ENCODE peak calls at places on chromosomes 3 and 15, in nine cellular contexts. J is breast epithelium, R is stomach, Q is epithelial cell of esophagus, T is uterus, L is neural crest cell, K is IMR-90, E is cardiac muscle cell, S is AG09309. Y is an unnamed sample.

GRCh38 chr3:71150293-71150954 is 433.1 kb downstream of the FOXP1 start:
- DNase-seq in J (no peak), R (no peak), Q (no peak), T (no peak), L (no peak), K (peak), E (no peak), S (no peak), Y (no peak)

GRCh38 chr3:161371441-161372320 is at the start of gene SPTSSB:
- DNase-seq in J (no peak), R (peak), Q (peak), T (no peak), L (peak), K (no peak), E (peak), S (no peak), Y (peak)

GRCh38 chr3:69266585-69266984 is 119.3 kb downstream of the FRMD4B start:
- DNase-seq in J (no peak), R (no peak), Q (no peak), T (no peak), L (no peak), K (no peak), E (no peak), S (no peak), Y (no peak)

GRCh38 chr3:181709537-181710279 is 2.0 kb upstream of the SOX2 start:
- DNase-seq in J (no peak), R (peak), Q (peak), T (peak), L (peak), K (peak), E (peak), S (no peak), Y (peak)

GRCh38 chr3:122676759-122677158 is 3.9 kb upstream of the PARP14 start:
- DNase-seq in J (no peak), R (no peak), Q (peak), T (no peak), L (no peak), K (peak), E (peak), S (peak), Y (no peak)

GRCh38 chr15:61315471-61315870 is 86.4 kb upstream of the RORA start:
- DNase-seq in J (no peak), R (no peak), Q (peak), T (no peak), L (no peak), K (no peak), E (no peak), S (no peak), Y (no peak)

GRCh38 chr3:185737740-185738680 is 86.8 kb downstream of the IGF2BP2 start:
- DNase-seq in J (no peak), R (no peak), Q (no peak), T (no peak), L (no peak), K (no peak), E (no peak), S (no peak), Y (no peak)

GRCh38 chr3:62981962-62982361 is 106.7 kb upstream of the CADPS start:
- DNase-seq in J (no peak), R (no peak), Q (no peak), T (no peak), L (no peak), K (no peak), E (no peak), S (no peak), Y (no peak)

GRCh38 chr15:69729167-69729748 is 276.6 kb downstream of the RPLP1 start:
- DNase-seq in J (no peak), R (peak), Q (peak), T (no peak), L (peak), K (peak), E (peak), S (no peak), Y (peak)

GRCh38 chr3:40899286-40899712 is 300.0 kb upstream of the CTNNB1 start:
- DNase-seq in J (no peak), R (no peak), Q (peak), T (no peak), L (no peak), K (no peak), E (peak), S (no peak), Y (no peak)

GRCh38 chr15:93476491-93477176 is 387.6 kb upstream of the RGMA start:
- DNase-seq in J (no peak), R (no peak), Q (peak), T (no peak), L (no peak), K (no peak), E (no peak), S (no peak), Y (no peak)

GRCh38 chr3:122609798-122610559 is 32.5 kb downstream of the PARP15 start:
- DNase-seq in J (no peak), R (no peak), Q (peak), T (no peak), L (no peak), K (peak), E (peak), S (peak), Y (peak)

GRCh38 chr3:141228385-141228784 is 3.2 kb upstream of the PXYLP1 start:
- DNase-seq in J (no peak), R (no peak), Q (no peak), T (no peak), L (no peak), K (no peak), E (no peak), S (no peak), Y (no peak)

GRCh38 chr3:65830948-65831732 is 207.6 kb downstream of the MAGI1 start:
- DNase-seq in J (no peak), R (no peak), Q (no peak), T (no peak), L (no peak), K (no peak), E (no peak), S (no peak), Y (no peak)

GRCh38 chr15:64247906-64248541 is 85.2 kb upstream of the PPIB start:
- DNase-seq in J (no peak), R (no peak), Q (peak), T (peak), L (no peak), K (peak), E (peak), S (peak), Y (peak)

GRCh38 chr15:45631831-45632230 is 3.0 kb upstream of the SQOR start:
- DNase-seq in J (no peak), R (no peak), Q (peak), T (no peak), L (no peak), K (peak), E (no peak), S (no peak), Y (no peak)

GRCh38 chr3:105293441-105293840 is 73.3 kb upstream of the ALCAM start:
- DNase-seq in J (no peak), R (no peak), Q (no peak), T (no peak), L (no peak), K (no peak), E (no peak), S (no peak), Y (no peak)

GRCh38 chr3:10374311-10374710 is 53.4 kb upstream of the SEC13 start:
- DNase-seq in J (no peak), R (no peak), Q (no peak), T (no peak), L (no peak), K (no peak), E (no peak), S (no peak), Y (no peak)

GRCh38 chr3:17577795-17578520 is 164.5 kb downstream of the TBC1D5 start:
- DNase-seq in J (no peak), R (no peak), Q (peak), T (no peak), L (no peak), K (peak), E (peak), S (peak), Y (no peak)

GRCh38 chr15:34188711-34189110 is 21.2 kb downstream of the KATNBL1 start:
- DNase-seq in J (no peak), R (no peak), Q (no peak), T (no peak), L (no peak), K (no peak), E (no peak), S (no peak), Y (no peak)

DNA sequence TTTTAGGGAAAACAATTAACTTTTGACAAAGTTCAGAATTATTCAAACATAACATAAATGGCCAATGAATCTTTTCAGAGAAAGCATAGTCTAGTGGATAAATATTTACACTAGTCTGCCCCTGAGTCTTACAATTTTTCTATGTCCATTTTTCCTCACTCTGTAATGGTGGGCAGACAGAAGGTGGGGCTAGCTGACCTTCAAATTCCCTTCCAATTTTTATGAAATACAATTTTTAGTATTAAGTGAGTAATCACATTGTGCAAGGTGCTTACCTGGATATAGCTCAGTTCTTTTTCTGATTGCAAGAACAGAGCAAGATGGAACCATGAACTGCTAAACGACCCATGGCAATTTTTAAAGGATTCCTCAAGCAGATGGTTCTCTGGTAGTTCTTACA is 441.7 kb upstream of the NR2F2 start:
- DNase-seq in J (no peak), R (no peak), Q (no peak), T (no peak), L (no peak), K (no peak), E (no peak), S (no peak), Y (no peak)
- TF ChIP-seq CTCF in J (no peak), R (no peak), Q (no peak), T (no peak), L (no peak), K (no peak), E (no peak), S (no peak), Y (no peak)

GRCh38 chr3:152043620-152044019 is 170.2 kb downstream of the SUCNR1 start:
- DNase-seq in J (no peak), R (no peak), Q (no peak), T (no peak), L (no peak), K (no peak), E (no peak), S (no peak), Y (no peak)

GRCh38 chr3:152050782-152051405 is 177.5 kb downstream of the SUCNR1 start:
- DNase-seq in J (no peak), R (no peak), Q (no peak), T (no peak), L (no peak), K (peak), E (no peak), S (no peak), Y (no peak)

GRCh38 chr3:152048826-152049225 is 175.4 kb downstream of the SUCNR1 start:
- DNase-seq in J (no peak), R (no peak), Q (no peak), T (no peak), L (no peak), K (no peak), E (no peak), S (no peak), Y (no peak)

GRCh38 chr3:152047465-152047864 is 174.0 kb downstream of the SUCNR1 start:
- DNase-seq in J (no peak), R (no peak), Q (peak), T (no peak), L (no peak), K (peak), E (peak), S (peak), Y (no peak)

GRCh38 chr3:152046280-152046679 is 172.8 kb downstream of the SUCNR1 start:
- DNase-seq in J (no peak), R (no peak), Q (no peak), T (no peak), L (no peak), K (no peak), E (no peak), S (no peak), Y (no peak)
- TF ChIP-seq CTCF in J (no peak), R (no peak), Q (no peak), T (no peak), L (no peak), K (no peak), E (no peak), S (no peak), Y (no peak)

GRCh38 chr15:89777073-89777820 is 1.1 kb downstream of the MESP2 start:
- DNase-seq in J (no peak), R (no peak), Q (no peak), T (no peak), L (no peak), K (no peak), E (no peak), S (no peak), Y (no peak)

GRCh38 chr15:89777821-89778380 is 1.8 kb downstream of the MESP2 start:
- DNase-seq in J (no peak), R (no peak), Q (no peak), T (no peak), L (no peak), K (no peak), E (no peak), S (no peak), Y (no peak)

GRCh38 chr15:89774492-89774891 is 1.6 kb upstream of the MESP2 start:
- DNase-seq in J (no peak), R (no peak), Q (peak), T (no peak), L (no peak), K (no peak), E (no peak), S (no peak), Y (no peak)

GRCh38 chr15:89775815-89776214 is 317 bp upstream of the MESP2 start:
- DNase-seq in J (no peak), R (no peak), Q (no peak), T (no peak), L (no peak), K (no peak), E (no peak), S (no peak), Y (no peak)

GRCh38 chr15:89776274-89777072 is at the start of gene MESP2:
- DNase-seq in J (peak), R (peak), Q (peak), T (peak), L (peak), K (peak), E (peak), S (no peak), Y (peak)
- TF ChIP-seq CTCF in J (peak), R (peak), Q (no peak), T (peak), L (peak), K (peak), E (peak), S (peak), Y (peak)

GRCh38 chr3:5226783-5227182 is 39.3 kb downstream of the EDEM1 start:
- DNase-seq in J (no peak), R (no peak), Q (peak), T (no peak), L (no peak), K (peak), E (peak), S (no peak), Y (no peak)
- TF ChIP-seq CTCF in J (peak), R (peak), Q (peak), T (peak), L (peak), K (peak), E (peak), S (peak), Y (peak)

GRCh38 chr3:58575986-58576652 is 1.1 kb downstream of the FAM107A start:
- DNase-seq in J (no peak), R (no peak), Q (no peak), T (peak), L (no peak), K (no peak), E (peak), S (no peak), Y (no peak)

GRCh38 chr3:58576716-58577115 is 475 bp downstream of the FAM107A start:
- DNase-seq in J (no peak), R (no peak), Q (no peak), T (no peak), L (no peak), K (no peak), E (no peak), S (no peak), Y (no peak)

GRCh38 chr3:58578873-58579272 is 1.7 kb upstream of the FAM107A start:
- DNase-seq in J (no peak), R (no peak), Q (no peak), T (no peak), L (no peak), K (no peak), E (no peak), S (no peak), Y (no peak)

GRCh38 chr3:58574682-58575081 is 2.5 kb downstream of the FAM107A start:
- DNase-seq in J (no peak), R (no peak), Q (no peak), T (no peak), L (no peak), K (no peak), E (no peak), S (no peak), Y (no peak)

DNA sequence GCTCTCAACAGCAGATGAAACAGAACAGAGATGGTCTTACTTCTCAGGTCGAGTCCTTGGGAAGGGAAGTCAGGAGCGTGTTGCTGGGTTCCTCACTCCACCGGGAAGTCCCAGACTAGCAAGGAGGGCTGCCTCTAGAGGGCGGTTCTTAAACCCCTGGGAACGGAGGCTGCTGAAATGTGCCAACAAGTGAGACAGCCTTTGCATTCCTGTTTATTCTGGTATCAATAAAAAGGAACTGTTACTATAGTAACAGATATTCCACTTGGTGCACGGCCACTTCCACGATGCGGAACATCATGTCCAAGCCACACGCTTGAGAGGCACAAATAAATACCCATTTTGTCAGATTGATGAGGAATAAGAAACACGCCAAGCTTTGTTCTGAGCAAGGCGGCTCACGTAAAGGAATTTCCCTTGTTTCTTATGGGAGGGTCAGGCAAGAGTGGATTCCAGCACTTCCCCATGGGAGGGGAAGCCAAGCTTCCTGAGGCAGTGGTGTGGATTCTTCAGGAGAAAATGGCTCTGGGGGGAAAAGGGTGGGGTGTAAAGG is at the start of gene FAM107A:
- DNase-seq in J (no peak), R (peak), Q (peak), T (peak), L (no peak), K (peak), E (peak), S (peak), Y (peak)
- TF ChIP-seq CTCF in J (no peak), R (peak), Q (peak), T (no peak), L (no peak), K (peak), E (peak), S (peak), Y (no peak)

GRCh38 chr3:115937054-115937453 is 313.7 kb downstream of the GAP43 start:
- DNase-seq in J (no peak), R (no peak), Q (peak), T (no peak), L (no peak), K (no peak), E (no peak), S (no peak), Y (no peak)
- TF ChIP-seq CTCF in J (no peak), R (no peak), Q (peak), T (no peak), L (peak), K (peak), E (peak), S (peak), Y (no peak)

GRCh38 chr3:88092270-88092669 is 33.2 kb downstream of the ZNF654 start:
- DNase-seq in J (no peak), R (no peak), Q (no peak), T (no peak), L (no peak), K (no peak), E (no peak), S (no peak), Y (no peak)
- TF ChIP-seq CTCF in J (no peak), R (no peak), Q (no peak), T (no peak), L (no peak), K (no peak), E (no peak), S (no peak), Y (no peak)

DNA sequence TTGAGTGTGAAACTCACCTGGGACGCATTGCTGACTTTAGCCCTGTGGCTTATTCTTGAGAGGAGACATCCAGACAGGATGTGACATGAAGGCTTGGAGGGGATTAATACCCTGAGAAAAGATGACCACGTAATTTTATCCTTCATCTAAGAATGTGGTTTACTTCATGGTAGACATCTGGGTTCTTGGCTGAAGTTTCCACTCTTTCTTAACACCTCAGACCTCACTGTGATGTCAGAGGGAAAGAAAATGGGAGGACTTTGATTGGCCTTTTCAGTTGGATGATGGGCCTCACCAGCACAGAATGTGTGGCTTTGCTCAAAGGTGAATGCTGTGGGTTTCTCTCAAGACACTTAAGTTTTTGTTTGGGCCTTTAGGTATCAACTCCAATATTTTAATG is 16.5 kb downstream of the GORASP1 start:
- DNase-seq in J (no peak), R (no peak), Q (no peak), T (no peak), L (no peak), K (peak), E (peak), S (no peak), Y (no peak)
- TF ChIP-seq CTCF in J (no peak), R (no peak), Q (no peak), T (no peak), L (no peak), K (no peak), E (no peak), S (no peak), Y (no peak)

DNA sequence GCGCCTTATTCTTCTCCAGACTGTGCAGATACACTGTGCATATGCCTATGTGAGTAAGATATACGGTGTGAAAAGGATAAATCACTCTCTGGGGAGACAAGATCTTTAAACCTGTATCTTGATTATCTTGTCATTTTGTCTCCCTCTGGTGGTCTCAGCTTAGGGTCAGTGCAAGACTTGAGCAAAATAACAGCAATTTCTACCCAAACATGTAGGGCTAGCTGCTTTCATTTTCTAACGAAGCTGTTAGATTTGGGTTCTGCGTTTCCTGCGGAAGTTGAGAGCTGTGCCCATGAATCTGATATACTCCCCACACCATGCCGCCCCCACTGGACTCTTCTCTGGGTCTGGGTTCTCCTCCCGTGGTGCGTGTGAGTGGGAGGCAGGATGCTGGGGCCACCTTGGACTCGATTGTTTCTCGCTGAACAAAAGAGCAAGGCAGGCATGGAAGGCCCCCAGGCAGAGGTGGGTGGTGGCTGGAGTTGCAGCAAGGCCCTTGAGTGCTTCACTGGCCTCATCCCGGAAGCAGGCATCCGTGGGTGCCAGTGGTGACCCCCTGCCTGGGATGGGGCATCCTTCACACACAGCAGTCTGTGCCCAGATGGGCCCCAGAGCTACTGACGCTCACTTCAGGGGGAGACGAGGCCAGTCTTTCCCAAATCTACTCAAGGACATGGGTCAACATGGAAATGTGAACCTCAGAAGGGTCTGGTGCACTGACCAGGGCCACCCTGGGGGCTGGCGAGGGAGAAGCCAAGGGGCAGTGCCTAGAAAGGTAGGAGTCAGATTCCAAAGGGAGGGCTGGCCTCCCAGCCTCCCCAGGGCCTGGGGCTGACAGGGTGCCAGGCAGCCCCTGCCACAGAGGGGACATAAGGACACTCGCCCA is 179.6 kb downstream of the NSMCE3 start:
- DNase-seq in J (no peak), R (no peak), Q (no peak), T (no peak), L (no peak), K (peak), E (peak), S (no peak), Y (no peak)
- TF ChIP-seq CTCF in J (no peak), R (no peak), Q (no peak), T (no peak), L (peak), K (peak), E (peak), S (no peak), Y (no peak)

GRCh38 chr3:121529308-121529707 is 16.5 kb downstream of the POLQ start:
- DNase-seq in J (no peak), R (no peak), Q (peak), T (no peak), L (no peak), K (peak), E (peak), S (no peak), Y (no peak)
- TF ChIP-seq CTCF in J (no peak), R (no peak), Q (peak), T (no peak), L (peak), K (peak), E (peak), S (peak), Y (peak)

Y was measured in adrenal gland.